ENCODE peak calls at places on chromosomes 11 and 22, in eight cellular contexts. I is stimulated activated CD8-positive, alpha-beta memory T cell treated with anti-CD3 and anti-CD28 coated beads, Interleukin-2, amount 100 ng/mL, for 1 hour; L is SK-MEL-5; P is Ammon's horn; Y is germinal center; N is GM04503; F is sigmoid colon; J is non-pigmented ciliary epithelial cell. U is an unnamed sample.

GRCh38 chr11:17221968-17222367 is 14.2 kb upstream of the PIK3C2A start:
- DNase-seq in I (no peak), L (no peak), P (no peak), Y (no peak), N (no peak), F (no peak), J (no peak), U (no peak)

GRCh38 chr22:30893434-30894370 is 74.9 kb downstream of the MORC2 start:
- DNase-seq in I (no peak), L (no peak), P (no peak), Y (no peak), N (no peak), F (no peak), J (no peak), U (no peak)

GRCh38 chr11:4197112-4197511 is 102.5 kb downstream of the RRM1 start:
- DNase-seq in I (no peak), L (no peak), P (no peak), Y (no peak), N (no peak), F (no peak), J (no peak), U (no peak)

GRCh38 chr11:65927904-65928397 is 8.7 kb downstream of the DRAP1 start:
- DNase-seq in I (peak; percentile 52), L (no peak), P (peak; percentile 40), Y (peak; percentile 89), N (no peak), F (no peak), J (no peak), U (no peak)

GRCh38 chr11:120212259-120212888 is 1.5 kb downstream of the OAF start:
- DNase-seq in I (no peak), L (no peak), P (no peak), Y (no peak), N (no peak), F (no peak), J (no peak), U (no peak)

GRCh38 chr11:107259826-107260225 is 197.8 kb downstream of the CWF19L2 start:
- DNase-seq in I (no peak), L (no peak), P (peak; percentile 37), Y (no peak), N (no peak), F (no peak), J (no peak), U (no peak)

GRCh38 chr22:49848690-49849160 is 4.9 kb upstream of the ZBED4 start:
- DNase-seq in I (no peak), L (no peak), P (no peak), Y (no peak), N (no peak), F (no peak), J (no peak), U (no peak)

GRCh38 chr11:115645631-115646271 is 141.5 kb upstream of the CADM1 start:
- DNase-seq in I (no peak), L (no peak), P (peak; percentile 60), Y (no peak), N (no peak), F (no peak), J (no peak), U (no peak)

GRCh38 chr11:72584293-72584921 is 89.8 kb downstream of the PDE2A start:
- DNase-seq in I (no peak), L (no peak), P (peak; percentile 38), Y (peak; percentile 70), N (no peak), F (peak; percentile 83), J (no peak), U (no peak)

GRCh38 chr22:23516304-23516703 is 63.8 kb downstream of the IGLL1 start:
- DNase-seq in I (no peak), L (no peak), P (no peak), Y (no peak), N (no peak), F (no peak), J (no peak), U (no peak)

GRCh38 chr22:27185903-27186302 is 528.5 kb downstream of the MIAT start:
- DNase-seq in I (no peak), L (no peak), P (no peak), Y (no peak), N (no peak), F (no peak), J (no peak), U (no peak)

GRCh38 chr22:44497904-44498242 is at the start of gene RTL6:
- DNase-seq in I (no peak), L (no peak), P (no peak), Y (no peak), N (no peak), F (no peak), J (no peak), U (no peak)

GRCh38 chr11:70522613-70523311 is 124.4 kb downstream of the CTTN start:
- DNase-seq in I (no peak), L (no peak), P (no peak), Y (no peak), N (no peak), F (no peak), J (no peak), U (no peak)

GRCh38 chr22:41983516-41983915 is 14.3 kb downstream of the SEPTIN3 start:
- DNase-seq in I (no peak), L (peak; percentile 97), P (no peak), Y (no peak), N (peak; percentile 65), F (no peak), J (no peak), U (peak; percentile 71)

GRCh38 chr11:112852141-112852853 is 108.9 kb upstream of the NCAM1 start:
- DNase-seq in I (no peak), L (no peak), P (no peak), Y (no peak), N (no peak), F (no peak), J (no peak), U (no peak)

U was measured in GM04504.